ENCODE peak calls at places on chromosome X, in six cellular contexts. D is NCI-H345, Z is astrocyte, A is activated T-cell treated with anti-CD3 and anti-CD28 coated beads for 1 hour, X is NT2/D1, G is glutamatergic neuron. J is an unnamed sample.
A peak's percentile ranks its signal among the peaks of the same experiment; 100 is the strongest.

GRCh38 chrX:13938766-13939530 is 90.7 kb downstream of the GEMIN8 start:
- DNase-seq in G (no peak), A (no peak), X (no peak), D (no peak), Z (no peak), J (peak; percentile 63)

GRCh38 chrX:37846934-37847732 is at the start of gene DYNLT3:
- DNase-seq in G (peak; percentile 75), Z (peak; percentile 62), A (peak; percentile 62), D (peak; percentile 94), X (peak; percentile 63), J (peak; percentile 77)

GRCh38 chrX:64230123-64230970 is at the start of gene ASB12:
- DNase-seq in Z (no peak), D (no peak), A (no peak), G (no peak), X (no peak), J (no peak)

GRCh38 chrX:151396827-151397740 is at the start of gene VMA21:
- DNase-seq in A (peak; percentile 72), D (peak; percentile 88), G (peak; percentile 82), Z (peak; percentile 74), X (peak; percentile 35), J (peak; percentile 79)

GRCh38 chrX:150486011-150486410 is 82.4 kb upstream of the MTM1 start:
- DNase-seq in Z (peak; percentile 18), D (peak; percentile 4), A (peak; percentile 20), X (no peak), G (peak; percentile 48), J (peak; percentile 55)

GRCh38 chrX:137313627-137314026 is 252.3 kb upstream of the ZIC3 start:
- DNase-seq in A (no peak), D (no peak), G (no peak), X (no peak), Z (no peak), J (no peak)

GRCh38 chrX:87583679-87584078 is 66.1 kb downstream of the KLHL4 start:
- DNase-seq in D (no peak), X (peak; percentile 46), G (peak; percentile 15), A (no peak), Z (no peak), J (no peak)

GRCh38 chrX:40154853-40155616 is 57.3 kb upstream of the BCOR start:
- DNase-seq in G (peak; percentile 65), X (no peak), Z (no peak), A (no peak), D (peak; percentile 71), J (peak; percentile 84)

GRCh38 chrX:154426916-154427792 is 1.3 kb upstream of the ATP6AP1 start:
- DNase-seq in X (no peak), Z (no peak), D (no peak), G (no peak), A (no peak), J (no peak)

GRCh38 chrX:150897371-150898319 is 823 bp downstream of the CD99L2 start:
- DNase-seq in G (peak; percentile 43), A (peak; percentile 26), Z (peak; percentile 6), X (no peak), D (peak; percentile 60), J (peak; percentile 48)

GRCh38 chrX:17779434-17779833 is 42.1 kb downstream of the SCML1 start:
- DNase-seq in X (no peak), D (no peak), G (no peak), A (no peak), Z (no peak), J (no peak)

GRCh38 chrX:106707771-106708454 is 18.6 kb upstream of the RNF128 start:
- DNase-seq in Z (peak; percentile 96), A (no peak), D (no peak), G (no peak), X (no peak), J (no peak)

GRCh38 chrX:20244936-20245335 is 21.8 kb downstream of the RPS6KA3 start:
- DNase-seq in Z (peak; percentile 41), X (no peak), D (no peak), A (no peak), G (no peak), J (no peak)

GRCh38 chrX:30635630-30636029 is 17.6 kb upstream of the GK start:
- DNase-seq in X (no peak), D (no peak), G (no peak), Z (no peak), A (no peak), J (no peak)

GRCh38 chrX:68719181-68719903 is 71.9 kb downstream of the STARD8 start:
- DNase-seq in G (no peak), X (no peak), A (no peak), D (no peak), Z (no peak), J (no peak)

GRCh38 chrX:123830309-123830708 is 29.5 kb upstream of the XIAP start:
- DNase-seq in A (no peak), X (no peak), G (no peak), Z (peak; percentile 77), D (peak; percentile 22), J (no peak)

GRCh38 chrX:56726609-56727008 is 2.4 kb upstream of the NBDY start:
- DNase-seq in Z (peak; percentile 32), X (peak; percentile 27), D (peak; percentile 35), A (no peak), G (no peak), J (no peak)